ENCODE peak calls at places on chromosomes 4 and X, in five cellular contexts. F is endodermal cell, B is GM10248, M is fibroblast of the aortic adventitia, I is Calu3. U is an unnamed sample.

GRCh38 chr4:81754169-81754568 is 282.5 kb upstream of the RASGEF1B start:
- DNase-seq in F (no peak), B (no peak), M (no peak), I (no peak), U (no peak)

GRCh38 chrX:40579880-40580536 is 762 bp upstream of the ATP6AP2 start:
- DNase-seq in F (no peak), B (no peak), M (no peak), I (no peak), U (no peak)

GRCh38 chr4:25913056-25913850 is 767 bp upstream of the SMIM20 start:
- DNase-seq in F (no peak), B (peak), M (no peak), I (no peak), U (peak)

GRCh38 chr4:5755679-5756078 is 44.7 kb downstream of the EVC start:
- DNase-seq in F (no peak), B (no peak), M (no peak), I (no peak), U (no peak)

GRCh38 chr4:140308366-140309123 is 64.9 kb upstream of the SCOC start:
- DNase-seq in F (peak), B (no peak), M (peak), I (no peak), U (no peak)

GRCh38 chr4:66930216-66930615 is 615.1 kb downstream of the CENPC start:
- DNase-seq in F (no peak), B (no peak), M (no peak), I (no peak), U (no peak)

GRCh38 chr4:4971796-4972195 is 47.5 kb downstream of the CYTL1 start:
- DNase-seq in F (no peak), B (no peak), M (no peak), I (no peak), U (no peak)

GRCh38 chr4:147370473-147370872 is 110.4 kb upstream of the EDNRA start:
- DNase-seq in F (no peak), B (no peak), M (peak), I (no peak), U (no peak)

GRCh38 chrX:9610774-9611392 is 146.0 kb downstream of the TBL1X start:
- DNase-seq in F (no peak), B (no peak), M (peak), I (no peak), U (no peak)

GRCh38 chr4:81604683-81605082 is 133.0 kb upstream of the RASGEF1B start:
- DNase-seq in F (no peak), B (no peak), M (no peak), I (no peak), U (no peak)

GRCh38 chrX:68599256-68600152 is 48.0 kb upstream of the STARD8 start:
- DNase-seq in F (peak), B (no peak), M (peak), I (no peak), U (no peak)

GRCh38 chr4:141636771-141637460 is 533 bp downstream of the IL15 start:
- DNase-seq in F (peak), B (peak), M (peak), I (peak), U (peak)

GRCh38 chr4:10887600-10887999 is 203.0 kb upstream of the CLNK start:
- DNase-seq in F (no peak), B (no peak), M (no peak), I (no peak), U (no peak)

GRCh38 chr4:132498215-132498614 is 650.9 kb upstream of the PCDH10 start:
- DNase-seq in F (no peak), B (no peak), M (no peak), I (no peak), U (no peak)

GRCh38 chrX:115713465-115713864 is 152.5 kb downstream of the PLS3 start:
- DNase-seq in F (no peak), B (no peak), M (no peak), I (no peak), U (no peak)

GRCh38 chrX:131271274-131271673 is 17.8 kb downstream of the IGSF1 start:
- DNase-seq in F (no peak), B (no peak), M (no peak), I (no peak), U (no peak)

GRCh38 chr4:185573651-185574199 is 38.4 kb upstream of the PDLIM3 start:
- DNase-seq in F (peak), B (no peak), M (peak), I (peak), U (no peak)

GRCh38 chr4:56731857-56732256 is 50.8 kb upstream of the HOPX start:
- DNase-seq in F (peak), B (no peak), M (no peak), I (no peak), U (no peak)

GRCh38 chrX:65679071-65679540 is 11.7 kb downstream of the MSN start:
- DNase-seq in F (no peak), B (no peak), M (peak), I (peak), U (no peak)

GRCh38 chr4:76989391-76990061 is 40.0 kb downstream of the SEPTIN11 start:
- DNase-seq in F (no peak), B (no peak), M (no peak), I (no peak), U (no peak)

GRCh38 chr4:173529505-173530325 is at the start of gene HAND2:
- DNase-seq in F (peak), B (no peak), M (peak), I (peak), U (peak)

GRCh38 chr4:121668368-121669162 is 28.2 kb downstream of the ANXA5 start:
- DNase-seq in F (no peak), B (no peak), M (peak), I (no peak), U (no peak)

GRCh38 chrX:11944486-11944885 is 186.4 kb downstream of the MSL3 start:
- DNase-seq in F (peak), B (peak), M (peak), I (peak), U (peak)

GRCh38 chr4:25656031-25656430 is 380 bp downstream of the SLC34A2 start:
- DNase-seq in F (no peak), B (no peak), M (no peak), I (no peak), U (no peak)

GRCh38 chrX:124362072-124362471 is 15.7 kb downstream of the SH2D1A start:
- DNase-seq in F (no peak), B (no peak), M (no peak), I (no peak), U (no peak)

GRCh38 chr4:23022032-23022431 is 329.3 kb downstream of the GBA3 start:
- DNase-seq in F (peak), B (no peak), M (peak), I (peak), U (no peak)

GRCh38 chr4:150723727-150724411 is 141.9 kb downstream of the MAB21L2 start:
- DNase-seq in F (no peak), B (no peak), M (no peak), I (no peak), U (no peak)

GRCh38 chr4:185469539-185470154 is 1.9 kb downstream of the CCDC110 start:
- DNase-seq in F (peak), B (no peak), M (no peak), I (no peak), U (no peak)

GRCh38 chrX:151919610-151920009 is 6.9 kb downstream of the MAGEA4 start:
- DNase-seq in F (no peak), B (no peak), M (no peak), I (no peak), U (no peak)

GRCh38 chr4:136643416-136643815 is 888.9 kb downstream of the PCDH18 start:
- DNase-seq in F (no peak), B (no peak), M (no peak), I (no peak), U (no peak)

GRCh38 chr4:69584135-69584534 is 55.3 kb downstream of the UGT2A2 start:
- DNase-seq in F (no peak), B (no peak), M (no peak), I (no peak), U (no peak)

GRCh38 chr4:69583543-69583942 is 55.9 kb downstream of the UGT2A2 start:
- DNase-seq in F (no peak), B (no peak), M (no peak), I (no peak), U (no peak)
- TF ChIP-seq CTCF in F (no peak), B (no peak), M (no peak), I (no peak), U (no peak)

DNA sequence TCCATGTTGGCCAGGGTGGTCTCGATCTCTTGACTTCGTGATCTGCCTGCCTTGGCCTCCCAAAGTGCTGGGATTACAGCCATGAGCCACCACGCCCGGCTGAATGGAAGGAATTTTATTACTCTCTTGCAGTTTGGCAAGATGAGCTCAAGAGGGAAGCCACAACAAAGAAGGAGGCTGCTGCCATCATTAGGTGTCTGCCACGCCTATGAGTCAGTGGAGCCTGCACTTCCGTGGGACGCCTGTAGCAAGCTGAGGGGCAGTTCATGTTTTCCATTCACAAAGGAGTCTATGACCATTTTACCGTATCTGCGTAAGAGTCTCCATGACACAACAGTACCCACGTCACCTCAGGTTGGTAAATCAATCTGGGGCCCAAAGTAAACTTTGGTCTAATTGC is 51.2 kb upstream of the CHRNA9 start:
- DNase-seq in F (no peak), B (peak), M (no peak), I (no peak), U (no peak)
- TF ChIP-seq CTCF in F (no peak), B (no peak), M (no peak), I (no peak), U (no peak)

DNA sequence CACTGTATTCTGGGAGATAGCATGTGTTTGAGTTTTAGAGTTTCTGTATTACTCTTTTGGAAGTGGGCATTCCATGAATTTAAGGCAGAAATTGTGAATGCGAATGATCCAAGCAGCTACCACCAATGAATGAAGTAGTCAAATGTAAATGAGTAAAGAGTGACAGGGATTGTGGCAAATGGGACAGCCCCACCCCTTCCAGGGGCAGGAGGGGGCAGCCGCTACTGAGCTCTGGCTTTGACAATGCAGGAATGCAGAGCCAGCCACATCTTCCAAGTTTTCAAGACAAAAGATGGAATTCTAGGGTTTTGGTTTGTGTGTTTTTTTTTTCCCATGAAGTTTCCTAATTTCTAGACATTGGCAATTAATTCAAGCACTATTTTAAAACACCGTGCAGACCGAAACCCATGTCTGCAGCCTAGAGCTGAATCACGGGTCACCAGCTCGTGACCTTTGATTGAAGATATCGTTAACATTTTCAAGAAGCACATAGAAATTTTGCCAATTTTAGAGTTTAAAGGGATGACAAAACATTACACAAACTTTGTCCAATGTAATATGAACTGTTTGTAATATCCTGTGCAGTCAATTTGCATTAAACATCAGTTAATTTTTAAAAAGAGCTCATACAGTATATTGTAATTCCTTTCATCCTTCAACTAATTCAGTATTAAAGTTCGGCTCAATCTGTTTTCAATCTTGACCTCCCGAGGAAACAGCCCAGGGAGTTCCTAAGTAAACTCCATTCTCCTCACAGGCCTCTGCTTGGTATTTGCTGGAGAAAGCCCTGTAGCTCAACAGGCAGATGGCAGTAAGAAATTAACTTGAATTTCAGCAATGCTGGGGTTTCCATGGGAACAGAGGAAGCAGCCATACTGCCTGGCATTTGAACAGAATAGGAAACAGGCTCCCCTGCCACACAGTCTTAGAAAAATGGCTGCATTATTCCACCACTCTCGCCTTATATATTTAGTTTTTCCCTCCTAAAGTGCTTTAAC is 83.4 kb downstream of the UCHL1 start:
- DNase-seq in F (peak), B (no peak), M (peak), I (peak), U (peak)
- TF ChIP-seq CTCF in F (peak), B (no peak), M (no peak), I (no peak), U (no peak)

DNA sequence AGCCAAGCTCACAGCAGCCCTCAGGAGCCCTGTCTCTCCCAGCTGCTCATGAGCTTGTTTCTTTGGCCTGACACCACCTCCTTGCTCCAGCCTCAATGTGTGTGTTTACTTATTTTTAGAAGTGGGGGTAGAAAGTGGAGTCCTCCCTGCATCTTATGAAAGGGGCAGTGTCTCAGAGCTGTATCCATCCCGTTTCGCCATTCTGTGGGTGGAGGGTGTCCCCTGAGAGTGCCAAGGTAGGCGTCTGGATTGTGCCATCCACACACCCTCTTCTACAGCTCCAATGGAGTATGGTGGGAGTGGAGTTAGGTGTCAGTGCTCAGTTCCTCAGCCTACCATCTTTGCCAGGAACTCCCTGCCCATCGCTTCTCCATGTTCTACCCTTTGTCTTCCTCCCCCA is 8.3 kb downstream of the SPON2 start:
- DNase-seq in F (no peak), B (no peak), M (no peak), I (no peak), U (no peak)
- TF ChIP-seq CTCF in F (no peak), B (no peak), M (no peak), I (no peak), U (no peak)

GRCh38 chrX:13341491-13342101 is 21.7 kb upstream of the ATXN3L start:
- DNase-seq in F (no peak), B (no peak), M (peak), I (no peak), U (no peak)
- TF ChIP-seq CTCF in F (no peak), B (no peak), M (peak), I (no peak), U (no peak)

GRCh38 chr4:158896459-158897238 is 127.8 kb downstream of the FNIP2 start:
- DNase-seq in F (no peak), B (no peak), M (no peak), I (no peak), U (no peak)
- TF ChIP-seq CTCF in F (no peak), B (no peak), M (no peak), I (no peak), U (no peak)

U was measured in neural crest cell.